ENCODE peak calls at places on chromosomes 5 and 9, in eight cellular contexts. U is lung, H is fibroblast of lung, J is ovary, S is left ventricle myocardium inferior, N is suprapubic skin, R is uterus, C is H1. D is an unnamed sample.

GRCh38 chr9:19781240-19781639 is 7.6 kb downstream of the SLC24A2 start:
- DNase-seq in U (no peak), H (no peak), J (no peak), S (no peak), N (no peak), R (no peak), C (no peak), D (no peak)

GRCh38 chr9:131884222-131884621 is 144.3 kb upstream of the RAPGEF1 start:
- DNase-seq in U (no peak), H (no peak), J (no peak), S (no peak), N (no peak), R (no peak), C (no peak), D (no peak)

GRCh38 chr5:103254921-103255320 is 3.6 kb upstream of the MACIR start:
- DNase-seq in U (no peak), H (no peak), J (no peak), S (no peak), N (no peak), R (no peak), C (no peak), D (no peak)

GRCh38 chr9:35681341-35682002 is 7.7 kb downstream of the CA9 start:
- DNase-seq in U (no peak), H (no peak), J (no peak), S (no peak), N (no peak), R (no peak), C (no peak), D (no peak)

GRCh38 chr9:36436909-36437308 is 36.8 kb upstream of the RNF38 start:
- DNase-seq in U (peak; percentile 52), H (peak; percentile 16), J (no peak), S (peak; percentile 41), N (no peak), R (no peak), C (no peak), D (no peak)

GRCh38 chr5:34666392-34667080 is 10.4 kb downstream of the RAI14 start:
- DNase-seq in U (no peak), H (no peak), J (no peak), S (no peak), N (no peak), R (no peak), C (no peak), D (no peak)

GRCh38 chr9:131473198-131473885 is 29.4 kb upstream of the POMT1 start:
- DNase-seq in U (no peak), H (no peak), J (no peak), S (no peak), N (peak; percentile 48), R (no peak), C (no peak), D (no peak)

GRCh38 chr5:97181856-97182545 is 1.0 kb downstream of the RIOK2 start:
- DNase-seq in U (no peak), H (peak; percentile 14), J (no peak), S (no peak), N (no peak), R (no peak), C (no peak), D (no peak)

GRCh38 chr9:73566627-73567026 is 415.0 kb downstream of the ANXA1 start:
- DNase-seq in U (no peak), H (no peak), J (no peak), S (no peak), N (no peak), R (no peak), C (no peak), D (no peak)

GRCh38 chr9:26786571-26786970 is 106.0 kb downstream of the CAAP1 start:
- DNase-seq in U (no peak), H (no peak), J (no peak), S (no peak), N (no peak), R (no peak), C (no peak), D (no peak)

GRCh38 chr9:91421987-91422765 is 1.5 kb downstream of the NFIL3 start:
- DNase-seq in U (no peak), H (no peak), J (peak; percentile 53), S (no peak), N (no peak), R (peak; percentile 29), C (no peak), D (peak; percentile 56)

GRCh38 chr9:94002316-94003140 is 47.4 kb upstream of the BARX1 start:
- DNase-seq in U (no peak), H (peak; percentile 62), J (no peak), S (no peak), N (no peak), R (no peak), C (no peak), D (peak; percentile 81)

GRCh38 chr9:127528407-127529251 is 77.3 kb downstream of the LRSAM1 start:
- DNase-seq in U (no peak), H (no peak), J (no peak), S (no peak), N (no peak), R (peak; percentile 17), C (no peak), D (no peak)

DNA sequence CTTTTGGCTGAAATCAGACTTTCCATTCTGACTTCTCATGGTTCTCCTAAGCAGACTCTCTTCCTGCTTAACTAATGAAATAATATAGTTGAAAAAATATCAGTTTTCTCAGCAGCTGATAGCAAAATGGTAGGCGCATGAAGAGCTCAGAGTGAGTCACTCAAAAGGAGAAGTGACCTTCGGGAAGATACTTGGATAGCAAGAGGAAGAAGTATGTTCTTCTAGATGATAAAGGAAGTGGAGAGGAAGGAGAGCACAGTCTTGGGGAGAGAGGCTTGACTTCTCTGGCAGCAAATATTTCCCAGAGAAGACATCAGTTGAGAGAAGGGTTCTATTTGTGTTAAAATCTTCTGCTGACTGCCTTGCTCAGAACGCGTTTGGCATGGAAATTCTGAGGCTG is 101.5 kb downstream of the TAF11L14 start:
- DNase-seq in U (no peak), H (no peak), J (no peak), S (no peak), N (no peak), R (no peak), C (no peak), D (no peak)
- H3K9me3 ChIP-seq in U (no peaks in the 10 kb centered on the region), H (no peaks in the 10 kb centered on the region), J (no peaks in the 10 kb centered on the region), S (no peaks in the 10 kb centered on the region), N (no peaks in the 10 kb centered on the region), R (no peaks in the 10 kb centered on the region), C (no peaks in the 10 kb centered on the region), D (no peaks in the 10 kb centered on the region)

DNA sequence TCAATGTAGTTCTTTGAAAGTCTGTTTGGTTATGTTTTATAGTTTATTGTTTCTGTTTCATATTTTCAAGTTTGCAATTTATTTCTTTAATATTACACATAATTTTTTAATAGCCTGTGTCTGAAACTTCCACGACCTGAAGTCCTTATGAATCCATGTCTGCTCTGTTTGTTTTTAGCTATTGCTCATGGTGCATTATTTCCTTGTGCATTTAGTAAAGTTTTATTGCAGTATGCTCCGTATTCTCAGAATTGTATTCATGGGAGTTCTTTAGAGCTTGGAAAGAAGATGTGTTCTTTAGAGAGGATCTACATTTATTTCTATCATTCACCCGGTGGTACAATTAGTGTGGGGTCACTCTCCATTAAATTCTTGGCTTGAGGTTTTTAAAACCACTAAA is 133.2 kb upstream of the NFIB start:
- DNase-seq in U (no peak), H (no peak), J (no peak), S (no peak), N (no peak), R (no peak), C (no peak), D (no peak)
- H3K9me3 ChIP-seq in U (no peaks in the 10 kb centered on the region), H (no peaks in the 10 kb centered on the region), J (no peaks in the 10 kb centered on the region), S (peaks cover 17% of the 10 kb centered on the region), N (no peaks in the 10 kb centered on the region), R (no peaks in the 10 kb centered on the region), C (no peaks in the 10 kb centered on the region), D (no peaks in the 10 kb centered on the region)

GRCh38 chr5:3335301-3335700 is 260.3 kb upstream of the IRX1 start:
- DNase-seq in U (no peak), H (no peak), J (no peak), S (no peak), N (no peak), R (no peak), C (no peak), D (no peak)
- H3K9me3 ChIP-seq in U (no peaks in the 10 kb centered on the region), H (no peaks in the 10 kb centered on the region), J (no peaks in the 10 kb centered on the region), S (no peaks in the 10 kb centered on the region), N (no peaks in the 10 kb centered on the region), R (no peaks in the 10 kb centered on the region), C (no peaks in the 10 kb centered on the region), D (no peaks in the 10 kb centered on the region)

DNA sequence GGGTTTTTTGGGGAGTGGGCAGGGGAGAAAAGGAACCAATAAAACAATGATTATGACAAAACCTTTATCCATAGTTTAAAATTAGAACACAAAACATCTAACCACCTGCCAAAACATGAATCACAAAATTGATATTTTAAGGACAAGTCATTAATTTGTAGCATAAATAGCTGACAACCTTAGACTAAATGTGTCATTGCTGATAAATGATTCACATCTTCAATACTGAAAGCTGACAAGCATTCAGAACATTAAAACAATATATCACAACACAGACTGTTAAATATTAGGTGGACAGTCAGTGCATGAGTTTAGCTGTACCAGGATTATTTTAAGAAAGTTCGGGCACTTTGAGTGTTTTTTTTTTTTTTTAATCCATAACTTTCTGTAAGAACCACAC is 71.5 kb downstream of the NR3C1 start:
- DNase-seq in U (no peak), H (no peak), J (no peak), S (no peak), N (no peak), R (no peak), C (no peak), D (no peak)
- H3K9me3 ChIP-seq in U (no peaks in the 10 kb centered on the region), H (no peaks in the 10 kb centered on the region), J (no peaks in the 10 kb centered on the region), S (no peaks in the 10 kb centered on the region), N (no peaks in the 10 kb centered on the region), R (no peaks in the 10 kb centered on the region), C (peaks cover 6% of the 10 kb centered on the region), D (peaks cover 11% of the 10 kb centered on the region)

GRCh38 chr5:171984748-171985419 is 21.6 kb downstream of the FBXW11 start:
- DNase-seq in U (no peak), H (peak; percentile 60), J (no peak), S (no peak), N (no peak), R (no peak), C (no peak), D (no peak)

GRCh38 chr5:171980729-171981128 is 25.7 kb downstream of the FBXW11 start:
- DNase-seq in U (no peak), H (no peak), J (no peak), S (no peak), N (no peak), R (no peak), C (peak; percentile 43), D (peak; percentile 67)

GRCh38 chr5:171979606-171980005 is 26.8 kb downstream of the FBXW11 start:
- DNase-seq in U (no peak), H (no peak), J (no peak), S (no peak), N (no peak), R (no peak), C (no peak), D (peak; percentile 58)

GRCh38 chr5:171978519-171978918 is 27.9 kb downstream of the FBXW11 start:
- DNase-seq in U (no peak), H (no peak), J (no peak), S (no peak), N (no peak), R (no peak), C (no peak), D (no peak)

DNA sequence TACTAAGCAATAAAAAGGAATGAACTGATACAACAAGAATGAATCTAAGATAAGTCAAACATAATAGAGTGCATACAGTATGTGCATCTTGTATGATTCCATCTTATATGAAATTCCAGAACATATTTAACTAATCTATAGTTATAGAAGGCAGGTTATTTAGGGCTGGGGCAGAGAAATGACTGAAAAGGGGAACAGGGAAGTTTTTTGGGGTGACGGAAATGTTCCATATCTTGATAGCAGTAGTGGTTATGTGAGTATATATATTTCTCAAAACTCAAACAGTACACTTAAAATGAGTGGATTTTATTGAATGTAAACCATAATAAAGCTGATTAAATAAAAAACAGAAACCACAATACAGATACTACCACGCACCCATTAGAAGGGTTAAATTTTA is 24.6 kb downstream of the FBXW11 start:
- DNase-seq in U (no peak), H (no peak), J (no peak), S (no peak), N (no peak), R (no peak), C (no peak), D (no peak)
- H3K9me3 ChIP-seq in U (peaks cover 2% of the 10 kb centered on the region), H (no peaks in the 10 kb centered on the region), J (no peaks in the 10 kb centered on the region), S (peaks cover 36% of the 10 kb centered on the region), N (peaks cover 5% of the 10 kb centered on the region), R (peaks cover 5% of the 10 kb centered on the region), C (no peaks in the 10 kb centered on the region), D (peaks cover 44% of the 10 kb centered on the region)

D was measured in endodermal cell.